ENCODE peak calls at places on chromosomes 5 and 9, in seven cellular contexts. T is testis, N is osteoblast, H is heart right ventricle, Z is breast epithelium, O is left lung, B is A549. S is an unnamed sample. For H3K4me1 and H3K9me3, the result is how much of the 10 kb centered on the place peaks cover.

GRCh38 chr9:94568250-94568889 is 13.5 kb downstream of the PCAT7 start:
- DNase-seq in T (no peak), N (peak), H (no peak), Z (no peak), O (no peak), B (no peak), S (no peak)

GRCh38 chr9:78029601-78030552 is 1.7 kb downstream of the GNAQ start:
- DNase-seq in T (peak), N (peak), H (no peak), Z (no peak), O (no peak), B (peak), S (peak)

GRCh38 chr5:61023131-61023530 is 78.1 kb downstream of the NDUFAF2 start:
- DNase-seq in T (no peak), N (no peak), H (no peak), Z (no peak), O (no peak), B (no peak), S (no peak)

GRCh38 chr9:20188616-20189212 is 399.9 kb upstream of the SLC24A2 start:
- DNase-seq in T (no peak), N (no peak), H (no peak), Z (no peak), O (no peak), B (no peak), S (no peak)

GRCh38 chr5:154587123-154587725 is 109.2 kb upstream of the HAND1 start:
- DNase-seq in T (no peak), N (no peak), H (no peak), Z (no peak), O (no peak), B (no peak), S (no peak)

GRCh38 chr5:173618927-173619519 is 2.6 kb upstream of the BOD1 start:
- DNase-seq in T (peak), N (peak), H (no peak), Z (peak), O (no peak), B (peak), S (peak)

GRCh38 chr5:61407706-61408105 is 75.6 kb downstream of the ZSWIM6 start:
- DNase-seq in T (no peak), N (no peak), H (no peak), Z (no peak), O (no peak), B (no peak), S (no peak)

GRCh38 chr9:38228331-38229122 is 159.5 kb upstream of the SHB start:
- DNase-seq in T (no peak), N (no peak), H (no peak), Z (no peak), O (no peak), B (no peak), S (peak)

GRCh38 chr5:2697041-2697440 is 54.4 kb downstream of the IRX2 start:
- DNase-seq in T (no peak), N (no peak), H (no peak), Z (no peak), O (no peak), B (no peak), S (no peak)

GRCh38 chr5:32710859-32711692 is at the start of gene NPR3:
- DNase-seq in T (peak), N (peak), H (peak), Z (no peak), O (no peak), B (peak), S (no peak)

GRCh38 chr5:136620016-136620419 is 254.7 kb upstream of the TRPC7 start:
- DNase-seq in T (no peak), N (no peak), H (no peak), Z (no peak), O (no peak), B (no peak), S (no peak)

GRCh38 chr9:112705773-112706427 is 12.0 kb downstream of the INIP start:
- DNase-seq in T (peak), N (no peak), H (no peak), Z (no peak), O (no peak), B (no peak), S (peak)
- TF ChIP-seq CTCF in T (peak), N (peak), H (peak), Z (no peak), O (no peak), B (peak), S (peak)

GRCh38 chr9:129494113-129494789 is 126.7 kb downstream of the C9orf50 start:
- DNase-seq in T (no peak), N (peak), H (no peak), Z (peak), O (no peak), B (no peak), S (no peak)
- H3K4me1 ChIP-seq in T (half or more), N (half or more), H (under half), Z (under half), O (half or more), B (half or more), S (under half)

DNA sequence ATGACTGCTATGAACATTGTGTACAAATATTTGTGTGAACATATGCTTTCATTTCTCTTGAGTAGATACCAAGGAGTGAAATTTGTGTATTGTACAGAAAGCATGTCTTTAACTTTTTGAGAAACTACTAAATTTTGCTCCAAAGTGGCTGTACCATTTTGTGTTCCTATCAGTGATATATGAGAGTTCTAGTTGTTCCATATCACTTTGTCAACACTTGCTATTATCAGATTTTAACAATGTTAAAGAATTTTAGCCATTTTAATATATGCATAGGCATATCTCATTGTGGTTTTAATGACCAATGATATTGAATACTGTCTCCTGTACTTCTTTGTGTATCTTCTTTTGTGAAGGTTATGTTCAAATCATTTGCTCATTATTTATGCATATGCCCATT is 142.9 kb upstream of the NR3C1 start:
- DNase-seq in T (no peak), N (no peak), H (no peak), Z (no peak), O (no peak), B (no peak), S (no peak)
- H3K9me3 ChIP-seq in T (under half), N (under half), H (under half), Z (under half), O (under half), B (under half), S (under half)

GRCh38 chr9:105881654-105882349 is 187.5 kb downstream of the TMEM38B start:
- DNase-seq in T (peak), N (no peak), H (peak), Z (peak), O (peak), B (peak), S (peak)
- TF ChIP-seq CTCF in T (peak), N (peak), H (peak), Z (no peak), O (peak), B (peak), S (peak)